ENCODE peak calls at places on chromosomes 13 and 19, in nine cellular contexts. H is Caco-2, X is heart right ventricle, Q is Peyer's patch, F is right atrium auricular region, S is AG10803, D is brain microvascular endothelial cell, O is endodermal cell, P is A673. L is an unnamed sample.
A peak's percentile ranks its signal among the peaks of the same experiment; 100 is the strongest.

GRCh38 chr19:13847033-13847899 is 29.7 kb upstream of the NANOS3 start:
- DNase-seq in X (peak; percentile 98), S (peak; percentile 96), F (peak; percentile 96), O (peak; percentile 96), H (peak; percentile 93), D (peak; percentile 91), P (peak; percentile 97), Q (peak; percentile 82), L (peak; percentile 87)

GRCh38 chr19:38682872-38683392 is 35.5 kb downstream of the ACTN4 start:
- DNase-seq in D (no peak), Q (no peak), S (no peak), X (no peak), H (no peak), F (no peak), P (no peak), O (no peak), L (no peak)

GRCh38 chr13:105914637-105915036 is 620.8 kb downstream of the EFNB2 start:
- DNase-seq in Q (no peak), D (peak; percentile 70), O (no peak), H (no peak), P (no peak), S (peak; percentile 92), F (no peak), X (no peak), L (peak; percentile 88)

GRCh38 chr13:108947551-108948030 is 318.2 kb downstream of the MYO16 start:
- DNase-seq in X (no peak), P (no peak), Q (no peak), D (peak; percentile 59), H (no peak), F (no peak), S (peak; percentile 97), O (no peak), L (peak; percentile 97)

GRCh38 chr19:36497001-36497400 is 7.6 kb upstream of the ZNF566 start:
- DNase-seq in F (no peak), D (no peak), O (no peak), Q (no peak), X (no peak), H (no peak), S (no peak), P (no peak), L (no peak)

GRCh38 chr19:15524781-15525180 is 16.5 kb downstream of the CYP4F22 start:
- DNase-seq in F (no peak), X (no peak), H (no peak), D (no peak), O (no peak), S (no peak), P (no peak), Q (no peak), L (no peak)

GRCh38 chr19:48565090-48565489 is 13.1 kb downstream of the SULT2B1 start:
- DNase-seq in P (no peak), H (peak; percentile 86), S (peak; percentile 60), X (no peak), F (no peak), O (peak; percentile 57), Q (no peak), D (peak; percentile 45), L (peak; percentile 70)

GRCh38 chr13:114148521-114148855 is 16.1 kb upstream of the RASA3 start:
- DNase-seq in H (no peak), Q (peak; percentile 78), O (no peak), P (no peak), X (no peak), S (no peak), F (no peak), D (no peak), L (no peak)

GRCh38 chr19:20351244-20351643 is 184.2 kb downstream of the ZNF486 start:
- DNase-seq in Q (no peak), S (no peak), X (no peak), P (no peak), D (no peak), F (no peak), O (no peak), H (no peak), L (no peak)

GRCh38 chr13:101453784-101454201 is 1.3 kb downstream of the ITGBL1 start:
- DNase-seq in F (no peak), D (no peak), X (peak; percentile 14), O (peak; percentile 64), S (peak; percentile 31), P (no peak), H (no peak), Q (no peak), L (no peak)

GRCh38 chr19:41936416-41936850 is 8.2 kb upstream of the ERFL start:
- DNase-seq in F (no peak), P (no peak), H (no peak), X (no peak), Q (no peak), D (no peak), O (no peak), S (peak; percentile 39), L (no peak)

GRCh38 chr19:41323430-41324125 is 13.6 kb downstream of the CCDC97 start:
- DNase-seq in F (peak; percentile 83), D (peak; percentile 97), Q (no peak), S (peak; percentile 97), X (peak; percentile 72), P (peak; percentile 75), O (peak; percentile 93), H (no peak), L (peak; percentile 97)

GRCh38 chr19:47719047-47719885 is 6.0 kb downstream of the EHD2 start:
- DNase-seq in D (peak; percentile 85), P (peak; percentile 30), S (peak; percentile 100), X (peak; percentile 91), Q (peak; percentile 32), O (peak; percentile 64), F (peak; percentile 93), H (no peak), L (peak; percentile 99)

GRCh38 chr19:10928563-10929401 is at the start of the genes TIMM29 and YIPF2:
- DNase-seq in F (peak; percentile 98), O (peak; percentile 99), H (peak; percentile 96), P (peak; percentile 99), X (peak; percentile 94), S (peak; percentile 98), Q (peak; percentile 92), D (peak; percentile 97), L (peak; percentile 98)

GRCh38 chr13:30004204-30004603 is 153.8 kb upstream of the UBL3 start:
- DNase-seq in D (no peak), H (no peak), Q (no peak), P (no peak), O (no peak), F (peak; percentile 23), S (peak; percentile 45), X (no peak), L (peak; percentile 61)

GRCh38 chr19:11196406-11197287 is 698 bp downstream of the KANK2 start:
- DNase-seq in H (peak; percentile 39), D (no peak), P (peak; percentile 39), S (peak; percentile 33), X (peak; percentile 67), O (peak; percentile 79), Q (no peak), F (no peak), L (peak; percentile 30)

GRCh38 chr19:45670670-45671453 is 2.8 kb downstream of the GIPR start:
- DNase-seq in D (peak; percentile 68), F (peak; percentile 70), X (peak; percentile 75), S (peak; percentile 42), H (peak; percentile 74), P (peak; percentile 88), Q (peak; percentile 67), O (peak; percentile 99), L (peak; percentile 67)
- H3K4me3 ChIP-seq in D (peak overlapping the region; percentile 17), F (peak overlapping the region; percentile 11), X (no peak overlapping the region), S (no peak overlapping the region), H (no peak overlapping the region), P (peak overlapping the region; percentile 33), Q (peak overlapping the region; percentile 42), O (peak overlapping the region; percentile 82), L (no peak overlapping the region)

GRCh38 chr13:69108486-69108885 is 999.1 kb upstream of the ATXN8OS start:
- DNase-seq in S (no peak), Q (no peak), X (no peak), D (no peak), P (no peak), H (no peak), F (no peak), O (no peak), L (no peak)
- TF ChIP-seq CTCF in S (no peak), Q (no peak), X (no peak), D (no peak), P (no peak), H (no peak), F (no peak), O (peak; percentile 63), L (no peak)

GRCh38 chr13:98822238-98822606 is 69.8 kb upstream of the SLC15A1 start:
- DNase-seq in P (no peak), F (no peak), S (peak; percentile 31), Q (no peak), D (no peak), O (no peak), H (no peak), X (no peak), L (no peak)
- H3K4me3 ChIP-seq in P (no peak overlapping the region), F (no peak overlapping the region), S (peak overlapping the region; percentile 2), Q (no peak overlapping the region), D (no peak overlapping the region), O (no peak overlapping the region), H (no peak overlapping the region), X (no peak overlapping the region), L (no peak overlapping the region)

GRCh38 chr19:18999896-19000620 is 33.3 kb downstream of the SUGP2 start:
- DNase-seq in S (peak; percentile 11), X (no peak), D (no peak), H (no peak), Q (no peak), F (no peak), P (no peak), O (peak; percentile 64), L (peak; percentile 11)
- TF ChIP-seq CTCF in S (peak; percentile 9), X (no peak), D (peak; percentile 54), H (no peak), Q (no peak), F (no peak), P (peak; percentile 32), O (peak; percentile 63), L (peak; percentile 26)

GRCh38 chr13:48712141-48712540 is 58.4 kb downstream of the CYSLTR2 start:
- DNase-seq in P (no peak), H (no peak), X (no peak), O (no peak), Q (no peak), F (no peak), S (no peak), D (no peak), L (no peak)

GRCh38 chr13:48709213-48709612 is 55.5 kb downstream of the CYSLTR2 start:
- DNase-seq in D (no peak), O (no peak), X (no peak), P (no peak), F (no peak), S (no peak), Q (no peak), H (no peak), L (no peak)

GRCh38 chr13:48707405-48707804 is 53.7 kb downstream of the CYSLTR2 start:
- DNase-seq in P (no peak), O (no peak), Q (no peak), D (no peak), F (no peak), S (no peak), X (no peak), H (no peak), L (no peak)

GRCh38 chr13:48710160-48710559 is 56.4 kb downstream of the CYSLTR2 start:
- DNase-seq in F (no peak), X (no peak), P (no peak), S (no peak), D (no peak), Q (no peak), O (no peak), H (no peak), L (no peak)

DNA sequence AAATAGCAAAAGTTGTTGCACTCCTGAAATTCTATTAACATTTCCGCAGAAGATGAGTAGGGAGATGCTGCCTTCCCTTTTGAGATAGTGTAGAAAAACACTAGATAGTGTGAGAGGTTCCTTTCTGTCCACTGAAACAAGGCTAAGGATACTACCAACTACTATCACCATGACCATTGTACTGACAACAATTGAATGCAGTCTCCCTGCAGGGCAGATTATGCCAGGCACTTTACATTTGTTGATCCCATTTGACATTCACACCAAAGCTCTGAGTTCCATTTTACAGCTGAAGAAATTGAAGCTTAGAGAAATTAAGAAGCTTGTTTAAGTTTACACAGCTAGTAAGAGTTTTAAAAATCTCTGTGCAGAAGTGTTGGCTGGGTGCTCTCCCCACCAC is 55.0 kb downstream of the CYSLTR2 start:
- DNase-seq in Q (no peak), D (no peak), P (no peak), S (no peak), O (peak; percentile 50), F (no peak), X (no peak), H (no peak), L (no peak)
- H3K4me3 ChIP-seq in Q (no peak overlapping the region), D (no peak overlapping the region), P (no peak overlapping the region), S (no peak overlapping the region), O (peak overlapping the region; percentile 55), F (no peak overlapping the region), X (no peak overlapping the region), H (no peak overlapping the region), L (no peak overlapping the region)